ENCODE peak calls at places on chromosome 11, in four cellular contexts. Q is uterus, Z is ovary, K is PC-9. U is an unnamed sample. For H3K27me3, the result is how much of the 10 kb centered on the place peaks cover.

GRCh38 chr11:118353084-118353710 is 6.2 kb upstream of the UBE4A start:
- DNase-seq in Q (no peak), Z (no peak), K (no peak), U (no peak)

GRCh38 chr11:92383430-92383829 is 158.8 kb downstream of the FAT3 start:
- DNase-seq in Q (no peak), Z (no peak), K (peak), U (peak)

GRCh38 chr11:10688401-10688800 is 5.2 kb downstream of the IRAG1 start:
- DNase-seq in Q (no peak), Z (no peak), K (no peak), U (no peak)

GRCh38 chr11:91790346-91790745 is 434.3 kb upstream of the FAT3 start:
- DNase-seq in Q (no peak), Z (no peak), K (no peak), U (no peak)

GRCh38 chr11:62705401-62705800 is 1.8 kb downstream of the BSCL2 start:
- DNase-seq in Q (no peak), Z (peak), K (peak), U (no peak)

GRCh38 chr11:19864141-19865120 is 151.8 kb downstream of the NAV2 start:
- DNase-seq in Q (no peak), Z (no peak), K (no peak), U (no peak)

GRCh38 chr11:57224537-57224936 is 12.5 kb downstream of the APLNR start:
- DNase-seq in Q (no peak), Z (no peak), K (no peak), U (no peak)

GRCh38 chr11:11071483-11071882 is 213.6 kb upstream of the ZBED5 start:
- DNase-seq in Q (no peak), Z (no peak), K (no peak), U (no peak)

GRCh38 chr11:60852060-60852638 is 3.6 kb downstream of the PTGDR2 start:
- DNase-seq in Q (no peak), Z (no peak), K (no peak), U (no peak)

GRCh38 chr11:88704505-88704904 is 361.3 kb downstream of the GRM5 start:
- DNase-seq in Q (no peak), Z (no peak), K (no peak), U (no peak)

GRCh38 chr11:19935507-19935906 is 222.9 kb downstream of the NAV2 start:
- DNase-seq in Q (no peak), Z (no peak), K (peak), U (peak)

GRCh38 chr11:32792948-32793475 is 1.4 kb downstream of the CCDC73 start:
- DNase-seq in Q (peak), Z (peak), K (peak), U (peak)

GRCh38 chr11:30789270-30789669 is 203.1 kb upstream of the MPPED2 start:
- DNase-seq in Q (no peak), Z (no peak), K (no peak), U (peak)

GRCh38 chr11:31725176-31725575 is 85.9 kb downstream of the PAX6 start:
- DNase-seq in Q (no peak), Z (no peak), K (no peak), U (no peak)

GRCh38 chr11:5369793-5370192 is 13.8 kb upstream of the OR51M1 start:
- DNase-seq in Q (no peak), Z (no peak), K (no peak), U (no peak)

GRCh38 chr11:5364214-5364613 is 12.9 kb downstream of the OR51B6 start:
- DNase-seq in Q (no peak), Z (no peak), K (no peak), U (peak)

GRCh38 chr11:5368502-5369043 is 15.0 kb upstream of the OR51M1 start:
- DNase-seq in Q (no peak), Z (no peak), K (no peak), U (no peak)

GRCh38 chr11:5367461-5368074 is 16.0 kb upstream of the OR51M1 start:
- DNase-seq in Q (no peak), Z (no peak), K (no peak), U (no peak)

DNA sequence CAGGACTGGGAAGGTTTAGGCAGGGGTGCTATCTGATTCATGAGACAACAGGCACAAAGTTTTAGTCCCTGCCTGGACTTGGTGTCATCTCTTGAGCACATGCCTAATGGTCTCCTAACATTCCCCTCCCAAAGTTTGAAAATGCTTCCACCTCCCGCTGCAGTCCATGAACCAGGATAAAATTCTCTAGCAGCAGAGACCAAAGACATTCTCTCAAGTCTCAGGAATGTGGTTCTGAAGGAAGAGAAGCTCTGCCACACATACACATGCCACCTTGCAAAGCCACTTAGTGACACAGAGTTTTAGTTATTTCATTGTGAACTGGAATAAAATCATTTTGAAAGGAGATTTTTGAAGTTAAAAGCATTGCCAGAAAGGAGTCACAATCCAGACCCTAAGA is 15.5 kb downstream of the OR51B6 start:
- DNase-seq in Q (no peak), Z (no peak), K (no peak), U (no peak)
- TF ChIP-seq CTCF in Q (no peak), Z (no peak), K (no peak), U (no peak)

GRCh38 chr11:35290876-35291275 is 128.5 kb downstream of the SLC1A2 start:
- DNase-seq in Q (no peak), Z (no peak), K (peak), U (no peak)
- H3K4me3 ChIP-seq in Q (no peak), Z (no peak), K (no peak), U (no peak)

GRCh38 chr11:16406226-16406625 is 49.9 kb upstream of the SOX6 start:
- DNase-seq in Q (no peak), Z (no peak), K (no peak), U (no peak)
- H3K27me3 ChIP-seq in Q (under half), Z (under half), K (under half), U (under half)

GRCh38 chr11:115912484-115912945 is 408.3 kb upstream of the CADM1 start:
- DNase-seq in Q (no peak), Z (no peak), K (no peak), U (no peak)

GRCh38 chr11:115911656-115912055 is 407.4 kb upstream of the CADM1 start:
- DNase-seq in Q (no peak), Z (no peak), K (no peak), U (no peak)

GRCh38 chr11:115905331-115905730 is 401.1 kb upstream of the CADM1 start:
- DNase-seq in Q (no peak), Z (no peak), K (no peak), U (no peak)

DNA sequence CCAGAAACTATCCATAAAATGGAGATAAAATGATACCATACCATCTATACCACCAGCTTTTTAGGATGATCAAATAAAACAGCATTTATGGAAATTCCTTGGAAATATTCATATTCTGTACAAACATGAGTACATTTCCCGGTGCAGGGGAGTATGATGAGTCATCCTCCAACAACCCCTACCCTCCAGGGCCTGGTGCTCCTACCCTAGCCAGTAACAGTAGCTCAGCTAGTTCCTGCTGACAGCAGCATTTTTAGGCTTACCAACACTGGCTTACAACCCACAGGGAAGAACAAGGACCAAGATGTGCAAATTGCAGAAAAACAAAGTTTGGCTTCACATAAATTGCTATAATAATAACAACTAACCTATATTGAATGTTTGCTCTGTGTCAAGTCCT is 406.2 kb upstream of the CADM1 start:
- DNase-seq in Q (no peak), Z (no peak), K (no peak), U (no peak)
- TF ChIP-seq CTCF in Q (no peak), Z (no peak), K (no peak), U (no peak)

GRCh38 chr11:112271242-112271641 is 10.6 kb upstream of the PLET1 start:
- DNase-seq in Q (no peak), Z (no peak), K (no peak), U (no peak)
- H3K4me3 ChIP-seq in Q (no peak), Z (no peak), K (peak), U (no peak)

GRCh38 chr11:45110562-45110961 is 35.9 kb upstream of the PRDM11 start:
- DNase-seq in Q (peak), Z (no peak), K (peak), U (no peak)

GRCh38 chr11:45108070-45109064 is 38.1 kb upstream of the PRDM11 start:
- DNase-seq in Q (no peak), Z (no peak), K (peak), U (no peak)

GRCh38 chr11:45109400-45109799 is 37.0 kb upstream of the PRDM11 start:
- DNase-seq in Q (no peak), Z (no peak), K (no peak), U (no peak)

DNA sequence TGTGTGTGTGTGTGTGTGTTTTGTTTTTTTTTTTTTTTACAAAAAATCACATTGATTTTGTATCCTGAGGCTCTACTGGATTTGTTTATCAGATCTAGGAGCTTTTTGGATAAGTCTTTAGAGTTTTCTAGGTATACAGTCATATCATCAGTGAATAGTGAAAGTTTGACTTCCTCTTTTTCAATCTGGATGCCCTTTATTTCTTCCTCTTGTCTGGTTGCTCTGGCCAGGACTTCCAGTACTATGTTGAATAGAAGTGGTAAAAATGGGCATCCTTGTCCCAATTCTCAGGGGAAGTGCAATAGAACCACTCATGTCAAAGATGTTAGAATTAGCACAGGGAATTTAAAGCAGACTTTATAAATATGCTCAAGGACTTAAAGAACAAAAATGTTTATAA is 32.6 kb upstream of the PRDM11 start:
- DNase-seq in Q (no peak), Z (no peak), K (no peak), U (no peak)
- H3K27me3 ChIP-seq in Q (under half), Z (under half), K (under half), U (under half)